ENCODE peak calls at places on chromosome 15, in seven cellular contexts. M is M059J, K is H54, V is A172, C is GM23338, H is SK-N-DZ, S is adipocyte. U is an unnamed sample.
A peak's percentile ranks its signal among the peaks of the same experiment; 100 is the strongest.

GRCh38 chr15:52295421-52295991 is at the start of gene MYO5C:
- DNase-seq in M (peak; percentile 74), K (no peak), V (peak; percentile 14), C (peak; percentile 95), H (peak; percentile 50), S (peak; percentile 25), U (peak; percentile 92)

GRCh38 chr15:28892789-28893610 is 7.2 kb downstream of the APBA2 start:
- DNase-seq in M (peak; percentile 58), K (no peak), V (peak; percentile 45), C (no peak), H (no peak), S (peak; percentile 10), U (no peak)

GRCh38 chr15:96334705-96335428 is 4.4 kb downstream of the NR2F2 start:
- DNase-seq in M (no peak), K (no peak), V (no peak), C (peak; percentile 12), H (no peak), S (peak; percentile 22), U (no peak)

GRCh38 chr15:92384391-92384790 is 9.3 kb upstream of the ST8SIA2 start:
- DNase-seq in M (peak; percentile 64), K (no peak), V (no peak), C (no peak), H (no peak), S (no peak), U (no peak)

GRCh38 chr15:57503911-57504598 is 87.6 kb upstream of the MYZAP start:
- DNase-seq in M (no peak), K (no peak), V (no peak), C (no peak), H (no peak), S (no peak), U (no peak)

GRCh38 chr15:73655724-73656123 is 22.5 kb upstream of the NPTN start:
- DNase-seq in M (no peak), K (no peak), V (no peak), C (no peak), H (no peak), S (no peak), U (no peak)

GRCh38 chr15:76251717-76252116 is 59.6 kb downstream of the ETFA start:
- DNase-seq in M (no peak), K (no peak), V (no peak), C (no peak), H (no peak), S (no peak), U (no peak)

GRCh38 chr15:77179541-77179998 is 108.7 kb upstream of the TSPAN3 start:
- DNase-seq in M (peak; percentile 2), K (no peak), V (no peak), C (no peak), H (no peak), S (no peak), U (no peak)

GRCh38 chr15:90103669-90104329 is 1.5 kb upstream of the IDH2 start:
- DNase-seq in M (no peak), K (no peak), V (no peak), C (no peak), H (no peak), S (no peak), U (no peak)

GRCh38 chr15:71729319-71729718 is 81.0 kb upstream of the NR2E3 start:
- DNase-seq in M (no peak), K (no peak), V (no peak), C (no peak), H (no peak), S (no peak), U (no peak)

U was measured in H9.